ENCODE peak calls at places on chromosome 7, in eight cellular contexts. S, K, F, R, B, W, X and L are unnamed samples.

GRCh38 chr7:48424731-48425130 is 253.5 kb downstream of the ABCA13 start:
- DNase-seq in S (peak; percentile 3), K (no peak), F (peak; percentile 57), R (peak; percentile 10), B (no peak), W (no peak), X (no peak), L (peak; percentile 53)

GRCh38 chr7:13017325-13017853 is 330.0 kb downstream of the ARL4A start:
- DNase-seq in S (no peak), K (peak; percentile 51), F (no peak), R (peak; percentile 86), B (no peak), W (no peak), X (no peak), L (no peak)

GRCh38 chr7:156703773-156704482 is 63.4 kb downstream of the RNF32 start:
- DNase-seq in S (peak; percentile 30), K (no peak), F (peak; percentile 13), R (no peak), B (no peak), W (no peak), X (no peak), L (no peak)

GRCh38 chr7:6433814-6434630 is 13.7 kb downstream of the DAGLB start:
- DNase-seq in S (peak; percentile 96), K (no peak), F (no peak), R (no peak), B (no peak), W (no peak), X (no peak), L (no peak)

GRCh38 chr7:157006205-157006747 is 4.2 kb downstream of the MNX1 start:
- DNase-seq in S (no peak), K (no peak), F (no peak), R (no peak), B (peak; percentile 71), W (peak; percentile 71), X (no peak), L (no peak)

GRCh38 chr7:95317546-95317945 is 6.8 kb downstream of the PON1 start:
- DNase-seq in S (no peak), K (no peak), F (no peak), R (no peak), B (no peak), W (no peak), X (no peak), L (no peak)

GRCh38 chr7:80918909-80919721 is at the start of gene SEMA3C:
- DNase-seq in S (peak; percentile 39), K (peak; percentile 72), F (no peak), R (peak; percentile 97), B (peak; percentile 93), W (peak; percentile 90), X (peak; percentile 91), L (peak; percentile 77)

GRCh38 chr7:35971133-35971995 is 170.5 kb downstream of the SEPTIN7 start:
- DNase-seq in S (no peak), K (no peak), F (no peak), R (no peak), B (no peak), W (no peak), X (no peak), L (no peak)

GRCh38 chr7:158157460-158157859 is 430.2 kb downstream of the PTPRN2 start:
- DNase-seq in S (no peak), K (no peak), F (no peak), R (no peak), B (peak; percentile 33), W (no peak), X (no peak), L (no peak)

GRCh38 chr7:130505753-130506152 is 13.9 kb downstream of the MEST start:
- DNase-seq in S (no peak), K (no peak), F (no peak), R (peak; percentile 71), B (no peak), W (no peak), X (no peak), L (no peak)

GRCh38 chr7:141584935-141585334 is 33.7 kb downstream of the AGK start:
- DNase-seq in S (no peak), K (no peak), F (no peak), R (no peak), B (no peak), W (no peak), X (no peak), L (no peak)

GRCh38 chr7:33422825-33423645 is 293.7 kb downstream of the BBS9 start:
- DNase-seq in S (no peak), K (no peak), F (no peak), R (no peak), B (no peak), W (no peak), X (no peak), L (no peak)

GRCh38 chr7:101172005-101172853 is 6.9 kb upstream of the VGF start:
- DNase-seq in S (no peak), K (no peak), F (peak; percentile 53), R (no peak), B (no peak), W (no peak), X (no peak), L (no peak)

GRCh38 chr7:80837345-80837744 is 81.5 kb downstream of the SEMA3C start:
- DNase-seq in S (no peak), K (no peak), F (no peak), R (peak; percentile 37), B (no peak), W (no peak), X (no peak), L (no peak)

GRCh38 chr7:50262916-50263690 is 41.4 kb upstream of the IKZF1 start:
- DNase-seq in S (peak; percentile 81), K (no peak), F (peak; percentile 55), R (no peak), B (no peak), W (no peak), X (no peak), L (no peak)

GRCh38 chr7:35379481-35379880 is 125.6 kb upstream of the TBX20 start:
- DNase-seq in S (peak; percentile 67), K (no peak), F (no peak), R (no peak), B (peak; percentile 46), W (peak; percentile 9), X (no peak), L (no peak)

GRCh38 chr7:26898917-26899316 is 34.5 kb upstream of the SKAP2 start:
- DNase-seq in S (peak; percentile 2), K (no peak), F (no peak), R (no peak), B (no peak), W (no peak), X (peak; percentile 11), L (no peak)

GRCh38 chr7:1742555-1743303 is 72.7 kb downstream of the ELFN1 start:
- DNase-seq in S (no peak), K (peak; percentile 79), F (no peak), R (peak; percentile 13), B (no peak), W (peak; percentile 77), X (no peak), L (peak; percentile 8)

GRCh38 chr7:26493737-26494423 is 202.2 kb downstream of the SNX10 start:
- DNase-seq in S (no peak), K (no peak), F (no peak), R (no peak), B (no peak), W (no peak), X (no peak), L (no peak)

GRCh38 chr7:29019275-29019820 is 61.2 kb upstream of the TRIL start:
- DNase-seq in S (no peak), K (no peak), F (no peak), R (no peak), B (no peak), W (no peak), X (no peak), L (no peak)

GRCh38 chr7:158774916-158775315 is 54.4 kb downstream of the ESYT2 start:
- DNase-seq in S (no peak), K (no peak), F (no peak), R (peak; percentile 28), B (no peak), W (no peak), X (no peak), L (no peak)

GRCh38 chr7:126755381-126755780 is 497.4 kb downstream of the GRM8 start:
- DNase-seq in S (no peak), K (no peak), F (no peak), R (no peak), B (no peak), W (no peak), X (no peak), L (no peak)

GRCh38 chr7:157436763-157437480 is 100.1 kb downstream of the DNAJB6 start:
- DNase-seq in S (peak; percentile 75), K (no peak), F (no peak), R (peak; percentile 15), B (no peak), W (no peak), X (no peak), L (no peak)

GRCh38 chr7:78924581-78924980 is 528.9 kb downstream of the MAGI2 start:
- DNase-seq in S (no peak), K (no peak), F (no peak), R (peak; percentile 17), B (no peak), W (no peak), X (peak; percentile 18), L (peak; percentile 21)

GRCh38 chr7:27689878-27690164 is 27.1 kb upstream of the HIBADH start:
- DNase-seq in S (no peak), K (no peak), F (no peak), R (no peak), B (no peak), W (no peak), X (no peak), L (no peak)

GRCh38 chr7:26489404-26489803 is 197.7 kb downstream of the SNX10 start:
- DNase-seq in S (no peak), K (no peak), F (no peak), R (no peak), B (no peak), W (no peak), X (no peak), L (no peak)

GRCh38 chr7:39811161-39811614 is 138.9 kb upstream of the CDK13 start:
- DNase-seq in S (peak; percentile 18), K (no peak), F (no peak), R (peak; percentile 47), B (no peak), W (no peak), X (no peak), L (peak; percentile 38)

GRCh38 chr7:106794276-106795136 is 70.6 kb upstream of the PIK3CG start:
- DNase-seq in S (no peak), K (no peak), F (no peak), R (no peak), B (no peak), W (no peak), X (no peak), L (no peak)

GRCh38 chr7:116524609-116525297 is at the start of gene CAV1:
- DNase-seq in S (no peak), K (peak; percentile 81), F (no peak), R (peak; percentile 93), B (peak; percentile 95), W (peak; percentile 79), X (peak; percentile 89), L (no peak)

GRCh38 chr7:112132123-112132694 is 74.0 kb downstream of the DOCK4 start:
- DNase-seq in S (no peak), K (no peak), F (no peak), R (peak; percentile 14), B (no peak), W (no peak), X (no peak), L (no peak)

GRCh38 chr7:131072505-131073091 is 255.1 kb upstream of the MKLN1 start:
- DNase-seq in S (peak; percentile 41), K (peak; percentile 32), F (no peak), R (peak; percentile 69), B (no peak), W (no peak), X (no peak), L (no peak)

GRCh38 chr7:157408258-157409101 is 71.7 kb downstream of the DNAJB6 start:
- DNase-seq in S (peak; percentile 5), K (no peak), F (no peak), R (no peak), B (no peak), W (no peak), X (no peak), L (no peak)

GRCh38 chr7:101125989-101126650 is 784 bp upstream of the SERPINE1 start:
- DNase-seq in S (peak; percentile 39), K (no peak), F (peak; percentile 16), R (peak; percentile 85), B (peak; percentile 89), W (peak; percentile 23), X (no peak), L (no peak)

GRCh38 chr7:116273918-116274301 is 63.6 kb downstream of the TES start:
- DNase-seq in S (no peak), K (no peak), F (no peak), R (no peak), B (no peak), W (no peak), X (no peak), L (no peak)